ENCODE peak calls at places on chromosomes 6 and 20, in six cellular contexts. M is RPMI7951, G is astrocyte of the hippocampus, H is colonic mucosa, T is pancreas, P is fibroblast of pulmonary artery. O is an unnamed sample.
A peak's percentile ranks its signal among the peaks of the same experiment; 100 is the strongest.

GRCh38 chr6:144266091-144266649 is 19.0 kb upstream of the UTRN start:
- DNase-seq in M (peak; percentile 92), G (peak; percentile 84), H (peak; percentile 23), T (peak; percentile 56), P (peak; percentile 84), O (peak; percentile 83)

GRCh38 chr20:32021091-32021490 is 10.9 kb downstream of the CCM2L start:
- DNase-seq in M (peak; percentile 28), G (no peak), H (no peak), T (no peak), P (no peak), O (no peak)

GRCh38 chr6:30685977-30686907 is at the start of gene PPP1R18:
- DNase-seq in M (peak; percentile 78), G (peak; percentile 85), H (peak; percentile 80), T (peak; percentile 85), P (no peak), O (peak; percentile 89)

GRCh38 chr20:9262653-9263194 is 193.8 kb downstream of the PLCB4 start:
- DNase-seq in M (peak; percentile 24), G (no peak), H (no peak), T (no peak), P (peak; percentile 11), O (no peak)

GRCh38 chr20:22048241-22048640 is 342.8 kb downstream of the PAX1 start:
- DNase-seq in M (no peak), G (no peak), H (no peak), T (no peak), P (no peak), O (no peak)

GRCh38 chr6:52931351-52931750 is 21.9 kb upstream of the GSTA3 start:
- DNase-seq in M (no peak), G (no peak), H (no peak), T (no peak), P (no peak), O (no peak)

GRCh38 chr6:165159459-165159858 is 149.9 kb downstream of the C6orf118 start:
- DNase-seq in M (no peak), G (no peak), H (no peak), T (no peak), P (no peak), O (no peak)

GRCh38 chr6:24721461-24722215 is 2.7 kb upstream of the C6orf62 start:
- DNase-seq in M (no peak), G (no peak), H (peak; percentile 92), T (peak; percentile 85), P (peak; percentile 87), O (peak; percentile 86)

GRCh38 chr6:1641391-1641790 is 31.7 kb downstream of the FOXC1 start:
- DNase-seq in M (no peak), G (no peak), H (no peak), T (peak; percentile 75), P (no peak), O (peak; percentile 82)